ENCODE peak calls at places on chromosomes 6 and 20, in nine cellular contexts. M is spleen; J is mesenchymal stem cell; O is AG10803; H is effector CD4-positive, alpha-beta T cell; X is choroid plexus epithelial cell; U is activated CD8-positive, alpha-beta memory T cell treated with anti-CD3 and anti-CD28 coated beads for 24 hours; D is HTR-8/SVneo; A is stromal cell of bone marrow. S is an unnamed sample.

GRCh38 chr20:32569380-32570305 is 15.5 kb downstream of the NOL4L start:
- DNase-seq in U (no peak), D (no peak), X (peak), O (no peak), M (no peak), H (no peak), A (no peak), J (no peak), S (no peak)

GRCh38 chr6:35725721-35726438 is 11.0 kb upstream of the ARMC12 start:
- DNase-seq in A (no peak), M (peak), U (peak), D (no peak), O (no peak), H (no peak), J (peak), X (peak), S (peak)

GRCh38 chr20:44326391-44327159 is 10.3 kb upstream of the R3HDML start:
- DNase-seq in X (no peak), M (no peak), J (no peak), U (peak), O (no peak), A (no peak), H (no peak), D (no peak), S (no peak)

GRCh38 chr6:52725530-52726192 is 37.6 kb downstream of the GSTA2 start:
- DNase-seq in M (no peak), O (peak), U (no peak), H (no peak), D (no peak), A (no peak), X (peak), J (no peak), S (no peak)

GRCh38 chr6:6611486-6611885 is 23.0 kb downstream of the LY86 start:
- DNase-seq in O (no peak), M (no peak), D (no peak), U (no peak), A (no peak), X (no peak), H (no peak), J (no peak), S (no peak)

GRCh38 chr6:154030646-154031045 is 8.4 kb upstream of the OPRM1 start:
- DNase-seq in M (no peak), J (no peak), U (no peak), D (no peak), O (no peak), H (no peak), A (no peak), X (no peak), S (no peak)

GRCh38 chr6:91079939-91080338 is 493.1 kb upstream of the MAP3K7 start:
- DNase-seq in M (no peak), J (peak), D (no peak), U (no peak), X (peak), A (no peak), O (no peak), H (no peak), S (no peak)

GRCh38 chr6:7468382-7469081 is 72.9 kb upstream of the DSP start:
- DNase-seq in O (peak), X (peak), M (no peak), A (no peak), D (peak), J (peak), H (no peak), U (no peak), S (peak)

GRCh38 chr6:38573800-38574395 is 65.8 kb downstream of the BTBD9 start:
- DNase-seq in U (no peak), O (no peak), M (no peak), J (peak), H (no peak), X (peak), A (no peak), D (no peak), S (peak)

GRCh38 chr6:11500008-11500407 is 37.5 kb upstream of the TMEM170B start:
- DNase-seq in H (no peak), O (peak), X (peak), M (no peak), U (no peak), D (peak), J (peak), A (peak), S (peak)

GRCh38 chr20:46930940-46931339 is 36.3 kb downstream of the EYA2 start:
- DNase-seq in J (no peak), M (no peak), O (no peak), H (no peak), D (no peak), X (no peak), U (no peak), A (no peak), S (no peak)